ENCODE peak calls at places on chromosomes 5 and 9, in six cellular contexts. V, W, N, R, G and J are unnamed samples.

GRCh38 chr9:93230185-93230584 is 46.2 kb downstream of the WNK2 start:
- DNase-seq in V (no peak), W (no peak), N (no peak), R (no peak), G (no peak), J (no peak)

GRCh38 chr5:143588933-143589662 is 185.6 kb upstream of the NR3C1 start:
- DNase-seq in V (no peak), W (no peak), N (no peak), R (no peak), G (no peak), J (no peak)

GRCh38 chr5:176535655-176536131 is 1.5 kb downstream of the RNF44 start:
- DNase-seq in V (no peak), W (no peak), N (no peak), R (peak; percentile 43), G (no peak), J (peak; percentile 87)

GRCh38 chr9:137085918-137086530 is 761 bp upstream of the MAN1B1 start:
- DNase-seq in V (peak; percentile 86), W (peak; percentile 35), N (no peak), R (peak; percentile 40), G (no peak), J (peak; percentile 91)

GRCh38 chr9:76415731-76416130 is 21.5 kb upstream of the RFK start:
- DNase-seq in V (no peak), W (no peak), N (no peak), R (no peak), G (no peak), J (no peak)

GRCh38 chr5:14123974-14124482 is 19.1 kb upstream of the TRIO start:
- DNase-seq in V (no peak), W (no peak), N (no peak), R (no peak), G (no peak), J (no peak)

GRCh38 chr9:129849901-129850300 is 14.6 kb downstream of the USP20 start:
- DNase-seq in V (no peak), W (no peak), N (no peak), R (no peak), G (peak; percentile 18), J (no peak)

GRCh38 chr5:167767775-167768174 is 523.7 kb upstream of the WWC1 start:
- DNase-seq in V (no peak), W (no peak), N (no peak), R (no peak), G (peak; percentile 25), J (no peak)

GRCh38 chr5:169656125-169656990 is 19.3 kb downstream of the DOCK2 start:
- DNase-seq in V (no peak), W (no peak), N (no peak), R (no peak), G (peak; percentile 43), J (no peak)

GRCh38 chr5:19314840-19315239 is 673.2 kb downstream of the CDH18 start:
- DNase-seq in V (peak; percentile 63), W (peak; percentile 8), N (no peak), R (no peak), G (no peak), J (no peak)

GRCh38 chr9:98807811-98808195 is 333 bp downstream of the GALNT12 start:
- DNase-seq in V (peak; percentile 58), W (no peak), N (no peak), R (no peak), G (no peak), J (peak; percentile 80)

GRCh38 chr5:4511996-4512656 is 628.0 kb upstream of the ADAMTS16 start:
- DNase-seq in V (no peak), W (peak; percentile 12), N (peak; percentile 25), R (no peak), G (no peak), J (no peak)
- TF ChIP-seq CTCF in V (peak; percentile 43), W (peak; percentile 8), N (peak; percentile 29), R (peak; percentile 24), G (no peak), J (no peak)

DNA sequence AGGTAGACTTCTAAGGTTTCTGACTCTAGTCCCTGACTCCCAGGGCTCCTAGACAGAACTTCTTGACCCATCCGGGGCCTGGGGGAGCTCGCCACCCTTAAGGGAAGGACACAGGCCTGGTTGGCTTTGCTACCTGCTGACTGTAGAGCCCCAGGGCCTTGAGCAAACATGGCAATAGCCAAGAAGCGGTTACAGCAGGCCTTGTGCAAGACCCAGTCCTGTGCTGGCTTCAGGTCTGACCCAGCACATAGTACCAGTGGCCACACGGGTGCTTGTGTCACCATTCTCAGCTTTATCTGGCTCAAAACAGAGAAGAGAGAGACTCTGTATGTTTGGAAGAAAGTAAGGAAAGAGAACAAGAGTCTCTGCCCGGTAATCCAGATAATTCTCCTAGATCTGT is 41.8 kb downstream of the AP3B1 start:
- DNase-seq in V (no peak), W (no peak), N (no peak), R (no peak), G (no peak), J (no peak)
- TF ChIP-seq POLR2A in V (no peak), W (no peak), N (no peak), R (no peak), G (no peak), J (no peak)

GRCh38 chr9:133943781-133944745 is 48.1 kb downstream of the VAV2 start:
- DNase-seq in V (no peak), W (no peak), N (no peak), R (no peak), G (peak; percentile 26), J (peak; percentile 62)
- H3K4me1 ChIP-seq in V (peaks cover 11% of the 10 kb centered on the region), W (no peaks in the 10 kb centered on the region), N (no peaks in the 10 kb centered on the region), R (no peaks in the 10 kb centered on the region), G (no peaks in the 10 kb centered on the region), J (peaks cover 61% of the 10 kb centered on the region)

GRCh38 chr5:74943905-74944304 is 77.7 kb upstream of the FAM169A start:
- DNase-seq in V (no peak), W (no peak), N (no peak), R (no peak), G (no peak), J (no peak)
- TF ChIP-seq CTCF in V (peak; percentile 5), W (no peak), N (no peak), R (no peak), G (peak; percentile 6), J (no peak)

GRCh38 chr5:109691248-109691574 is 1.5 kb downstream of the MAN2A1 start:
- DNase-seq in V (no peak), W (no peak), N (no peak), R (no peak), G (no peak), J (no peak)
- TF ChIP-seq POLR2A in V (no peak), W (no peak), N (no peak), R (peak; percentile 23), G (no peak), J (no peak)